ENCODE peak calls at places on chromosomes 12 and 14, in ten cellular contexts. One of them, this sample, is unnamed.

GRCh38 chr12:41286426-41286825 is 98.3 kb downstream of the PDZRN4 start:
- DNase-seq in activated CD4-positive, CD25-positive, alpha-beta regulatory T cell: no peak
- DNase-seq in GM13977: no peak
- DNase-seq in HuH-7.5: peak
- DNase-seq in lung: no peak
- DNase-seq in CD4-positive, alpha-beta T cell: no peak
- DNase-seq in mucosa of gallbladder: no peak
- DNase-seq in skeletal muscle cell: no peak
- DNase-seq in GM13976: no peak
- DNase-seq in EL: no peak
- DNase-seq in this sample: no peak

GRCh38 chr14:28773917-28774691 is 7.5 kb downstream of the FOXG1 start:
- DNase-seq in lung: no peak
- DNase-seq in CD4-positive, alpha-beta T cell: no peak
- DNase-seq in GM13977: no peak
- DNase-seq in HuH-7.5: peak
- DNase-seq in activated CD4-positive, CD25-positive, alpha-beta regulatory T cell: no peak
- DNase-seq in mucosa of gallbladder: no peak
- DNase-seq in EL: no peak
- DNase-seq in GM13976: peak
- DNase-seq in skeletal muscle cell: no peak
- DNase-seq in this sample: no peak

GRCh38 chr14:21092147-21093011 is 6.1 kb downstream of the ZNF219 start:
- DNase-seq in EL: peak
- DNase-seq in HuH-7.5: peak
- DNase-seq in lung: peak
- DNase-seq in skeletal muscle cell: no peak
- DNase-seq in activated CD4-positive, CD25-positive, alpha-beta regulatory T cell: peak
- DNase-seq in mucosa of gallbladder: peak
- DNase-seq in CD4-positive, alpha-beta T cell: peak
- DNase-seq in GM13977: peak
- DNase-seq in GM13976: peak
- DNase-seq in this sample: peak

GRCh38 chr12:12870454-12870853 is 20.9 kb upstream of the GPRC5A start:
- DNase-seq in GM13977: no peak
- DNase-seq in CD4-positive, alpha-beta T cell: no peak
- DNase-seq in mucosa of gallbladder: no peak
- DNase-seq in HuH-7.5: no peak
- DNase-seq in activated CD4-positive, CD25-positive, alpha-beta regulatory T cell: no peak
- DNase-seq in EL: peak
- DNase-seq in GM13976: no peak
- DNase-seq in skeletal muscle cell: peak
- DNase-seq in lung: no peak
- DNase-seq in this sample: no peak

GRCh38 chr12:67726868-67727267 is 78.3 kb downstream of the DYRK2 start:
- DNase-seq in CD4-positive, alpha-beta T cell: no peak
- DNase-seq in activated CD4-positive, CD25-positive, alpha-beta regulatory T cell: no peak
- DNase-seq in HuH-7.5: no peak
- DNase-seq in GM13976: no peak
- DNase-seq in skeletal muscle cell: no peak
- DNase-seq in EL: no peak
- DNase-seq in GM13977: no peak
- DNase-seq in lung: no peak
- DNase-seq in mucosa of gallbladder: no peak
- DNase-seq in this sample: no peak

GRCh38 chr14:57747036-57747435 is 118.9 kb downstream of the SLC35F4 start:
- DNase-seq in GM13977: no peak
- DNase-seq in HuH-7.5: no peak
- DNase-seq in CD4-positive, alpha-beta T cell: no peak
- DNase-seq in skeletal muscle cell: no peak
- DNase-seq in mucosa of gallbladder: peak
- DNase-seq in lung: peak
- DNase-seq in activated CD4-positive, CD25-positive, alpha-beta regulatory T cell: no peak
- DNase-seq in EL: no peak
- DNase-seq in GM13976: no peak
- DNase-seq in this sample: no peak

GRCh38 chr14:77649326-77649725 is 32.9 kb upstream of the SPTLC2 start:
- DNase-seq in lung: no peak
- DNase-seq in HuH-7.5: no peak
- DNase-seq in CD4-positive, alpha-beta T cell: no peak
- DNase-seq in mucosa of gallbladder: no peak
- DNase-seq in skeletal muscle cell: no peak
- DNase-seq in GM13977: no peak
- DNase-seq in activated CD4-positive, CD25-positive, alpha-beta regulatory T cell: no peak
- DNase-seq in GM13976: no peak
- DNase-seq in EL: no peak
- DNase-seq in this sample: no peak

GRCh38 chr12:89162704-89163261 is 189.5 kb downstream of the DUSP6 start:
- DNase-seq in lung: peak
- DNase-seq in mucosa of gallbladder: peak
- DNase-seq in EL: peak
- DNase-seq in activated CD4-positive, CD25-positive, alpha-beta regulatory T cell: no peak
- DNase-seq in HuH-7.5: no peak
- DNase-seq in skeletal muscle cell: peak
- DNase-seq in CD4-positive, alpha-beta T cell: no peak
- DNase-seq in GM13977: peak
- DNase-seq in GM13976: no peak
- DNase-seq in this sample: peak

GRCh38 chr14:24139272-24139934 is 2.0 kb downstream of the EMC9 start:
- DNase-seq in EL: no peak
- DNase-seq in HuH-7.5: peak
- DNase-seq in CD4-positive, alpha-beta T cell: no peak
- DNase-seq in mucosa of gallbladder: no peak
- DNase-seq in GM13976: no peak
- DNase-seq in GM13977: no peak
- DNase-seq in skeletal muscle cell: no peak
- DNase-seq in lung: no peak
- DNase-seq in activated CD4-positive, CD25-positive, alpha-beta regulatory T cell: no peak
- DNase-seq in this sample: no peak

GRCh38 chr14:90941705-90942104 is 118.7 kb downstream of the RPS6KA5 start:
- DNase-seq in skeletal muscle cell: no peak
- DNase-seq in mucosa of gallbladder: no peak
- DNase-seq in EL: no peak
- DNase-seq in HuH-7.5: no peak
- DNase-seq in lung: no peak
- DNase-seq in GM13976: no peak
- DNase-seq in CD4-positive, alpha-beta T cell: no peak
- DNase-seq in GM13977: no peak
- DNase-seq in activated CD4-positive, CD25-positive, alpha-beta regulatory T cell: no peak
- DNase-seq in this sample: no peak

GRCh38 chr14:22558221-22558913 is 30.7 kb downstream of the DAD1 start:
- DNase-seq in activated CD4-positive, CD25-positive, alpha-beta regulatory T cell: peak
- DNase-seq in lung: no peak
- DNase-seq in mucosa of gallbladder: no peak
- DNase-seq in GM13977: no peak
- DNase-seq in GM13976: no peak
- DNase-seq in CD4-positive, alpha-beta T cell: peak
- DNase-seq in skeletal muscle cell: no peak
- DNase-seq in EL: no peak
- DNase-seq in HuH-7.5: no peak
- DNase-seq in this sample: peak

GRCh38 chr14:20294636-20295035 is 11.1 kb downstream of the TTC5 start:
- DNase-seq in EL: no peak
- DNase-seq in GM13976: no peak
- DNase-seq in CD4-positive, alpha-beta T cell: no peak
- DNase-seq in mucosa of gallbladder: no peak
- DNase-seq in HuH-7.5: no peak
- DNase-seq in lung: no peak
- DNase-seq in GM13977: no peak
- DNase-seq in skeletal muscle cell: no peak
- DNase-seq in activated CD4-positive, CD25-positive, alpha-beta regulatory T cell: no peak
- DNase-seq in this sample: no peak

GRCh38 chr12:122730215-122731014 is at the start of gene HCAR1:
- DNase-seq in EL: no peak
- DNase-seq in mucosa of gallbladder: no peak
- DNase-seq in GM13976: no peak
- DNase-seq in GM13977: no peak
- DNase-seq in skeletal muscle cell: no peak
- DNase-seq in lung: no peak
- DNase-seq in activated CD4-positive, CD25-positive, alpha-beta regulatory T cell: no peak
- DNase-seq in CD4-positive, alpha-beta T cell: no peak
- DNase-seq in HuH-7.5: peak
- DNase-seq in this sample: peak

GRCh38 chr12:132269266-132269968 is 60.0 kb downstream of the GALNT9 start:
- DNase-seq in GM13977: no peak
- DNase-seq in GM13976: no peak
- DNase-seq in mucosa of gallbladder: no peak
- DNase-seq in activated CD4-positive, CD25-positive, alpha-beta regulatory T cell: no peak
- DNase-seq in HuH-7.5: no peak
- DNase-seq in EL: no peak
- DNase-seq in lung: no peak
- DNase-seq in CD4-positive, alpha-beta T cell: no peak
- DNase-seq in skeletal muscle cell: no peak
- DNase-seq in this sample: no peak

GRCh38 chr12:92134638-92135274 is 10.9 kb downstream of the BTG1 start:
- DNase-seq in GM13976: no peak
- DNase-seq in skeletal muscle cell: peak
- DNase-seq in HuH-7.5: no peak
- DNase-seq in EL: peak
- DNase-seq in CD4-positive, alpha-beta T cell: no peak
- DNase-seq in GM13977: no peak
- DNase-seq in mucosa of gallbladder: no peak
- DNase-seq in lung: no peak
- DNase-seq in activated CD4-positive, CD25-positive, alpha-beta regulatory T cell: no peak
- DNase-seq in this sample: no peak

GRCh38 chr14:94612174-94612573 is at the start of gene SERPINA3:
- DNase-seq in EL: no peak
- DNase-seq in activated CD4-positive, CD25-positive, alpha-beta regulatory T cell: no peak
- DNase-seq in skeletal muscle cell: no peak
- DNase-seq in GM13976: no peak
- DNase-seq in GM13977: no peak
- DNase-seq in lung: no peak
- DNase-seq in HuH-7.5: no peak
- DNase-seq in CD4-positive, alpha-beta T cell: no peak
- DNase-seq in mucosa of gallbladder: no peak
- DNase-seq in this sample: no peak

GRCh38 chr14:94343238-94343637 is 20.1 kb upstream of the SERPINA6 start:
- DNase-seq in GM13977: no peak
- DNase-seq in GM13976: no peak
- DNase-seq in lung: no peak
- DNase-seq in mucosa of gallbladder: no peak
- DNase-seq in EL: no peak
- DNase-seq in CD4-positive, alpha-beta T cell: no peak
- DNase-seq in activated CD4-positive, CD25-positive, alpha-beta regulatory T cell: no peak
- DNase-seq in skeletal muscle cell: no peak
- DNase-seq in HuH-7.5: no peak
- DNase-seq in this sample: no peak

This sample was measured in Peyer's patch.